ENCODE peak calls at places on chromosomes 3 and 15, in nine cellular contexts. R, D, N, W, F, G, X, O and A are unnamed samples.

GRCh38 chr3:29267231-29267630 is 13.6 kb upstream of the RBMS3 start:
- DNase-seq in W (no peak), N (no peak), X (no peak), R (no peak), D (no peak), F (no peak), O (no peak), G (no peak), A (no peak)

GRCh38 chr3:126982125-126982521 is 792 bp upstream of the PLXNA1 start:
- DNase-seq in F (no peak), R (no peak), D (peak), N (peak), G (no peak), X (no peak), O (peak), W (peak), A (no peak)

GRCh38 chr3:36362216-36362615 is 18.1 kb upstream of the STAC start:
- DNase-seq in O (no peak), W (peak), X (no peak), F (no peak), G (no peak), R (no peak), N (peak), D (no peak), A (no peak)

GRCh38 chr15:100141304-100142080 is 200.3 kb downstream of the ADAMTS17 start:
- DNase-seq in D (no peak), N (no peak), F (peak), G (no peak), X (no peak), R (no peak), O (no peak), W (no peak), A (no peak)

GRCh38 chr3:31035681-31036080 is 141.2 kb upstream of the GADL1 start:
- DNase-seq in G (no peak), W (peak), R (no peak), N (peak), O (no peak), X (no peak), F (no peak), D (no peak), A (no peak)

GRCh38 chr15:48500595-48500994 is 144.9 kb downstream of the FBN1 start:
- DNase-seq in X (no peak), N (peak), O (no peak), W (no peak), G (no peak), D (no peak), F (no peak), R (no peak), A (no peak)

GRCh38 chr3:42163622-42164244 is 72.6 kb downstream of the TRAK1 start:
- DNase-seq in N (no peak), D (no peak), W (no peak), O (no peak), R (no peak), F (no peak), X (no peak), G (no peak), A (no peak)

GRCh38 chr3:99953596-99953995 is 135.9 kb downstream of the CMSS1 start:
- DNase-seq in N (no peak), O (no peak), D (no peak), F (no peak), X (no peak), W (no peak), G (no peak), R (no peak), A (no peak)

GRCh38 chr15:99954361-99955180 is 221.3 kb upstream of the LYSMD4 start:
- DNase-seq in W (peak), N (no peak), F (peak), D (no peak), O (peak), G (no peak), X (peak), R (peak), A (no peak)

GRCh38 chr15:77228831-77229230 is 157.9 kb upstream of the TSPAN3 start:
- DNase-seq in O (no peak), F (no peak), X (no peak), W (no peak), G (no peak), D (peak), N (no peak), R (no peak), A (no peak)

GRCh38 chr15:79054350-79054749 is 36.2 kb downstream of the RASGRF1 start:
- DNase-seq in G (no peak), F (no peak), D (no peak), W (no peak), N (no peak), X (no peak), O (no peak), R (no peak), A (no peak)

GRCh38 chr3:184345678-184346144 is 8.3 kb downstream of the FAM131A start:
- DNase-seq in W (peak), O (peak), D (peak), R (peak), N (peak), X (no peak), G (peak), F (no peak), A (peak)

GRCh38 chr3:23263796-23264195 is 60.7 kb downstream of the UBE2E2 start:
- DNase-seq in F (no peak), O (no peak), R (no peak), D (no peak), N (peak), X (no peak), G (no peak), W (peak), A (no peak)
- H3K4me3 ChIP-seq in F (no peak), O (no peak), R (no peak), D (no peak), N (no peak), X (no peak), G (no peak), W (no peak), A (no peak)

DNA sequence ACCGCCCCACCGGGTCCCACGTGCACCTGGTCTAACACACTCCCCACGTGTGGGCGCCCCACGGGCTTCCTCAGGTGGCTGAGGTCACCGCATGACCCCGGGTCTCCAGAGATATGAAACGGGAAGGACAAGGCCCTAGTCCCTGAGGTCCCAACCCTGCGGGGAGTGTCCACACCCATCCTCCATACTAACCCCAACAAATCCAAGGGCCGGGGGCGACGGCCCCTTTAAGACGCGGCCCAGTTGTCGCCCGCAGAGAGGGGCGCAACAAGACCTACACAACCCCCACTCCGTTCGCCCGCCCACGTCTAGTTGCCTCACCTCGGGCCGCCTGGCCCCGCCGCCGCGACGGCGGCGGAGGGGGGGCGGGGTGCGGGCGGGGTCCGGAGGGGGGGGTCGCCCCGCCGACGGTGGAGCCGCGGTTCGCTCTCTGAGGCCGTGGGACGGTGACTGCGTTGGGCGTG is 396 bp downstream of the INO80 start:
- DNase-seq in G (peak), O (peak), X (peak), F (peak), W (no peak), D (peak), N (no peak), R (peak), A (peak)
- H3K4me3 ChIP-seq in G (peak), O (peak), X (peak), F (peak), W (peak), D (peak), N (peak), R (peak), A (peak)

GRCh38 chr3:111545349-111545748 is 3.4 kb downstream of the CD96 start:
- DNase-seq in N (no peak), F (no peak), W (no peak), O (no peak), D (no peak), G (no peak), X (no peak), R (no peak), A (no peak)

GRCh38 chr3:111547645-111548044 is 5.6 kb downstream of the CD96 start:
- DNase-seq in N (no peak), D (peak), F (no peak), G (no peak), R (no peak), X (no peak), O (peak), W (no peak), A (no peak)

GRCh38 chr3:111548756-111549155 is 6.8 kb downstream of the CD96 start:
- DNase-seq in G (no peak), F (no peak), D (no peak), X (no peak), W (no peak), O (no peak), R (no peak), N (no peak), A (no peak)

DNA sequence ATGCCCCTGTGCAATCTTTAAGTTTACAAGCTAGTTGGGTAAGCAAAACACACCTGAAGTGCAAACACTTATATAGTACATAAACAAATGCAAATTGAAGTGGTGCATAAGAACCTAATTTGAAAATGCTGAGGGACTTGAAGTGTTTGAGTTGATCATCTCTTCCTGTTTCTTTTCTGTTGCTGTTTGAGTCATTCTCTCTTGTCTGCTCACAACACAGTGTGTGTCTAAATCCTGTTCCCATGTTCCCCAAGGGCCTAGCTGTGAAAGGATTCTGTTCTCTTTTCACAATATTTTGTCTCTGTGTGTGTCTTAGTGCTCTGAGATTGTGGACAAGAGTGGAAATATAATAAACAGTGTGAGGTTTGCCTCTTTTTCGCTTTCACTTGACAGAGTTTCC is 6.1 kb downstream of the CD96 start:
- DNase-seq in X (no peak), F (no peak), D (no peak), W (no peak), G (no peak), R (no peak), N (peak), O (no peak), A (no peak)
- H3K4me3 ChIP-seq in X (no peak), F (no peak), D (no peak), W (no peak), G (no peak), R (no peak), N (no peak), O (no peak), A (no peak)

GRCh38 chr15:56733131-56734012 is at the start of gene ZNF280D:
- DNase-seq in X (peak), G (peak), N (peak), D (peak), R (peak), O (peak), F (peak), W (peak), A (peak)

GRCh38 chr15:56732881-56733130 is 503 bp downstream of the ZNF280D start:
- DNase-seq in F (peak), R (no peak), X (no peak), G (no peak), O (no peak), D (no peak), W (peak), N (no peak), A (peak)

GRCh38 chr15:56735589-56735988 is 2.3 kb upstream of the ZNF280D start:
- DNase-seq in X (no peak), G (no peak), R (no peak), D (no peak), O (no peak), F (no peak), N (no peak), W (no peak), A (no peak)

GRCh38 chr15:56732135-56732880 is 1.0 kb downstream of the ZNF280D start:
- DNase-seq in O (peak), R (peak), X (no peak), W (peak), G (no peak), D (no peak), F (no peak), N (peak), A (no peak)

GRCh38 chr15:56734013-56734625 is 810 bp upstream of the ZNF280D start:
- DNase-seq in D (no peak), O (no peak), G (no peak), N (no peak), W (no peak), R (peak), F (no peak), X (no peak), A (no peak)
- H3K4me3 ChIP-seq in D (no peak), O (peak), G (peak), N (peak), W (no peak), R (peak), F (peak), X (no peak), A (peak)

GRCh38 chr3:136512391-136512790 is 239.8 kb downstream of the STAG1 start:
- DNase-seq in D (no peak), X (no peak), R (no peak), N (peak), G (no peak), F (no peak), O (no peak), W (no peak), A (no peak)
- H3K4me3 ChIP-seq in D (no peak), X (no peak), R (no peak), N (no peak), G (no peak), F (no peak), O (no peak), W (no peak), A (no peak)

GRCh38 chr15:35992791-35993190 is 446.8 kb upstream of the DPH6 start:
- DNase-seq in X (no peak), R (no peak), O (no peak), F (no peak), G (no peak), W (no peak), D (no peak), N (no peak), A (no peak)
- H3K4me3 ChIP-seq in X (no peak), R (no peak), O (no peak), F (no peak), G (no peak), W (no peak), D (no peak), N (no peak), A (no peak)

GRCh38 chr3:14335774-14336413 is 66.5 kb upstream of the SLC6A6 start:
- DNase-seq in R (peak), G (no peak), X (no peak), N (no peak), O (no peak), D (peak), F (no peak), W (no peak), A (no peak)
- H3K4me3 ChIP-seq in R (no peak), G (no peak), X (no peak), N (no peak), O (no peak), D (no peak), F (no peak), W (no peak), A (no peak)

GRCh38 chr3:46374755-46375154 is 4.0 kb downstream of the CCR5 start:
- DNase-seq in X (no peak), F (no peak), D (no peak), W (no peak), R (no peak), N (no peak), G (no peak), O (no peak), A (no peak)
- H3K4me3 ChIP-seq in X (no peak), F (no peak), D (no peak), W (no peak), R (no peak), N (no peak), G (no peak), O (no peak), A (no peak)